ENCODE peak calls at places on chromosomes 1 and 21, in five cellular contexts. A, G, T, B and O are unnamed samples.

GRCh38 chr1:54850737-54851136 is 36.3 kb downstream of the DHCR24 start:
- DNase-seq in A (peak), G (no peak), T (no peak), B (no peak), O (no peak)

GRCh38 chr21:29939859-29940245 is at the start of gene GRIK1:
- DNase-seq in A (peak), G (no peak), T (no peak), B (peak), O (no peak)

GRCh38 chr21:35594905-35595304 is 465.4 kb downstream of the SETD4 start:
- DNase-seq in A (no peak), G (no peak), T (no peak), B (no peak), O (no peak)

GRCh38 chr1:204837440-204838084 is 33.1 kb upstream of the NFASC start:
- DNase-seq in A (peak), G (no peak), T (no peak), B (no peak), O (no peak)

GRCh38 chr1:17472814-17473213 is 33.3 kb upstream of the RCC2 start:
- DNase-seq in A (no peak), G (no peak), T (no peak), B (no peak), O (no peak)

GRCh38 chr1:53320646-53321045 is 7.2 kb downstream of the LRP8 start:
- DNase-seq in A (no peak), G (no peak), T (no peak), B (no peak), O (no peak)

GRCh38 chr1:229434641-229435051 is 752 bp upstream of the ACTA1 start:
- DNase-seq in A (no peak), G (no peak), T (no peak), B (no peak), O (no peak)

GRCh38 chr1:59814180-59814900 is 409 bp upstream of the HOOK1 start:
- DNase-seq in A (peak), G (peak), T (peak), B (peak), O (peak)

GRCh38 chr1:9100471-9101043 is 28.3 kb downstream of the GPR157 start:
- DNase-seq in A (no peak), G (no peak), T (no peak), B (no peak), O (no peak)

GRCh38 chr1:168636200-168636599 is 59.8 kb downstream of the XCL1 start:
- DNase-seq in A (no peak), G (no peak), T (peak), B (no peak), O (peak)

GRCh38 chr1:30682396-30683275 is 40.7 kb downstream of the MATN1 start:
- DNase-seq in A (no peak), G (no peak), T (no peak), B (no peak), O (no peak)